ENCODE peak calls at places on chromosomes 7 and 10, in nine cellular contexts. One of them, this sample, is unnamed.

GRCh38 chr10:130000918-130001317 is 36.8 kb upstream of the EBF3 start:
- DNase-seq in iPS-NIHi11: no peak
- DNase-seq in AG09309: no peak
- DNase-seq in GM20000: no peak
- DNase-seq in WTC11: no peak
- DNase-seq in NCI-H2107: no peak
- DNase-seq in cardiac muscle cell: no peak
- DNase-seq in stimulated activated CD4-positive, alpha-beta T cell treated with anti-CD3 and anti-CD28 coated beads, Interleukin-2, amount 100 ng/mL, for 24 hours: no peak
- DNase-seq in T-cell: no peak
- DNase-seq in this sample: no peak

GRCh38 chr10:133315847-133316246 is 7.1 kb downstream of the ZNF511 start:
- DNase-seq in iPS-NIHi11: no peak
- DNase-seq in AG09309: no peak
- DNase-seq in GM20000: no peak
- DNase-seq in WTC11: no peak
- DNase-seq in NCI-H2107: no peak
- DNase-seq in cardiac muscle cell: no peak
- DNase-seq in stimulated activated CD4-positive, alpha-beta T cell treated with anti-CD3 and anti-CD28 coated beads, Interleukin-2, amount 100 ng/mL, for 24 hours: no peak
- DNase-seq in T-cell: no peak
- DNase-seq in this sample: no peak

GRCh38 chr7:69845721-69846495 is 247.6 kb downstream of the AUTS2 start:
- DNase-seq in iPS-NIHi11: no peak
- DNase-seq in AG09309: no peak
- DNase-seq in GM20000: no peak
- DNase-seq in WTC11: no peak
- DNase-seq in NCI-H2107: no peak
- DNase-seq in cardiac muscle cell: no peak
- DNase-seq in stimulated activated CD4-positive, alpha-beta T cell treated with anti-CD3 and anti-CD28 coated beads, Interleukin-2, amount 100 ng/mL, for 24 hours: no peak
- DNase-seq in T-cell: no peak
- DNase-seq in this sample: no peak

GRCh38 chr7:27188666-27189559 is 3.9 kb upstream of the HOXA11 start:
- DNase-seq in iPS-NIHi11: peak
- DNase-seq in AG09309: no peak
- DNase-seq in GM20000: no peak
- DNase-seq in WTC11: peak
- DNase-seq in NCI-H2107: no peak
- DNase-seq in cardiac muscle cell: peak
- DNase-seq in stimulated activated CD4-positive, alpha-beta T cell treated with anti-CD3 and anti-CD28 coated beads, Interleukin-2, amount 100 ng/mL, for 24 hours: no peak
- DNase-seq in T-cell: peak
- DNase-seq in this sample: peak

GRCh38 chr7:41508755-41509154 is 194.1 kb downstream of the INHBA start:
- DNase-seq in iPS-NIHi11: no peak
- DNase-seq in AG09309: no peak
- DNase-seq in GM20000: no peak
- DNase-seq in WTC11: no peak
- DNase-seq in NCI-H2107: no peak
- DNase-seq in cardiac muscle cell: no peak
- DNase-seq in stimulated activated CD4-positive, alpha-beta T cell treated with anti-CD3 and anti-CD28 coated beads, Interleukin-2, amount 100 ng/mL, for 24 hours: no peak
- DNase-seq in T-cell: no peak
- DNase-seq in this sample: no peak

GRCh38 chr7:651032-651728 is 75.3 kb upstream of the DNAAF5 start:
- DNase-seq in iPS-NIHi11: no peak
- DNase-seq in AG09309: no peak
- DNase-seq in GM20000: no peak
- DNase-seq in WTC11: no peak
- DNase-seq in NCI-H2107: no peak
- DNase-seq in cardiac muscle cell: no peak
- DNase-seq in stimulated activated CD4-positive, alpha-beta T cell treated with anti-CD3 and anti-CD28 coated beads, Interleukin-2, amount 100 ng/mL, for 24 hours: peak
- DNase-seq in T-cell: no peak
- DNase-seq in this sample: no peak

GRCh38 chr7:86926732-86927131 is 132.7 kb downstream of the ELAPOR2 start:
- DNase-seq in iPS-NIHi11: peak
- DNase-seq in AG09309: peak
- DNase-seq in GM20000: peak
- DNase-seq in WTC11: peak
- DNase-seq in NCI-H2107: peak
- DNase-seq in cardiac muscle cell: peak
- DNase-seq in stimulated activated CD4-positive, alpha-beta T cell treated with anti-CD3 and anti-CD28 coated beads, Interleukin-2, amount 100 ng/mL, for 24 hours: no peak
- DNase-seq in T-cell: peak
- DNase-seq in this sample: no peak

GRCh38 chr10:126331101-126331500 is 57.2 kb downstream of the ADAM12 start:
- DNase-seq in iPS-NIHi11: no peak
- DNase-seq in AG09309: peak
- DNase-seq in GM20000: no peak
- DNase-seq in WTC11: no peak
- DNase-seq in NCI-H2107: no peak
- DNase-seq in cardiac muscle cell: no peak
- DNase-seq in stimulated activated CD4-positive, alpha-beta T cell treated with anti-CD3 and anti-CD28 coated beads, Interleukin-2, amount 100 ng/mL, for 24 hours: no peak
- DNase-seq in T-cell: no peak
- DNase-seq in this sample: no peak

GRCh38 chr10:52314822-52315552 is 906 bp downstream of the DKK1 start:
- DNase-seq in iPS-NIHi11: peak
- DNase-seq in AG09309: no peak
- DNase-seq in GM20000: no peak
- DNase-seq in WTC11: peak
- DNase-seq in NCI-H2107: no peak
- DNase-seq in cardiac muscle cell: peak
- DNase-seq in stimulated activated CD4-positive, alpha-beta T cell treated with anti-CD3 and anti-CD28 coated beads, Interleukin-2, amount 100 ng/mL, for 24 hours: no peak
- DNase-seq in T-cell: no peak
- DNase-seq in this sample: no peak

GRCh38 chr10:21732067-21732772 is 198.2 kb downstream of the MLLT10 start:
- DNase-seq in iPS-NIHi11: peak
- DNase-seq in AG09309: peak
- DNase-seq in GM20000: peak
- DNase-seq in WTC11: peak
- DNase-seq in NCI-H2107: no peak
- DNase-seq in cardiac muscle cell: peak
- DNase-seq in stimulated activated CD4-positive, alpha-beta T cell treated with anti-CD3 and anti-CD28 coated beads, Interleukin-2, amount 100 ng/mL, for 24 hours: peak
- DNase-seq in T-cell: peak
- DNase-seq in this sample: peak

GRCh38 chr7:79495544-79496272 is 42.2 kb upstream of the MAGI2 start:
- DNase-seq in iPS-NIHi11: no peak
- DNase-seq in AG09309: no peak
- DNase-seq in GM20000: no peak
- DNase-seq in WTC11: no peak
- DNase-seq in NCI-H2107: no peak
- DNase-seq in cardiac muscle cell: peak
- DNase-seq in stimulated activated CD4-positive, alpha-beta T cell treated with anti-CD3 and anti-CD28 coated beads, Interleukin-2, amount 100 ng/mL, for 24 hours: no peak
- DNase-seq in T-cell: no peak
- DNase-seq in this sample: no peak

GRCh38 chr7:31948041-31948440 is 122.2 kb downstream of the PDE1C start:
- DNase-seq in iPS-NIHi11: no peak
- DNase-seq in AG09309: peak
- DNase-seq in GM20000: no peak
- DNase-seq in WTC11: no peak
- DNase-seq in NCI-H2107: no peak
- DNase-seq in cardiac muscle cell: peak
- DNase-seq in stimulated activated CD4-positive, alpha-beta T cell treated with anti-CD3 and anti-CD28 coated beads, Interleukin-2, amount 100 ng/mL, for 24 hours: no peak
- DNase-seq in T-cell: no peak
- DNase-seq in this sample: no peak

GRCh38 chr10:17795807-17796596 is 13.1 kb upstream of the MRC1 start:
- DNase-seq in iPS-NIHi11: no peak
- DNase-seq in AG09309: no peak
- DNase-seq in GM20000: no peak
- DNase-seq in WTC11: no peak
- DNase-seq in NCI-H2107: no peak
- DNase-seq in cardiac muscle cell: no peak
- DNase-seq in stimulated activated CD4-positive, alpha-beta T cell treated with anti-CD3 and anti-CD28 coated beads, Interleukin-2, amount 100 ng/mL, for 24 hours: no peak
- DNase-seq in T-cell: no peak
- DNase-seq in this sample: no peak

GRCh38 chr7:19707240-19707639 is 1.6 kb downstream of the POLR1F start:
- DNase-seq in iPS-NIHi11: no peak
- DNase-seq in AG09309: no peak
- DNase-seq in GM20000: no peak
- DNase-seq in WTC11: no peak
- DNase-seq in NCI-H2107: no peak
- DNase-seq in cardiac muscle cell: peak
- DNase-seq in stimulated activated CD4-positive, alpha-beta T cell treated with anti-CD3 and anti-CD28 coated beads, Interleukin-2, amount 100 ng/mL, for 24 hours: no peak
- DNase-seq in T-cell: no peak
- DNase-seq in this sample: no peak

GRCh38 chr7:7385421-7385820 is 150.3 kb downstream of the COL28A1 start:
- DNase-seq in iPS-NIHi11: no peak
- DNase-seq in AG09309: no peak
- DNase-seq in GM20000: no peak
- DNase-seq in WTC11: no peak
- DNase-seq in NCI-H2107: no peak
- DNase-seq in cardiac muscle cell: no peak
- DNase-seq in stimulated activated CD4-positive, alpha-beta T cell treated with anti-CD3 and anti-CD28 coated beads, Interleukin-2, amount 100 ng/mL, for 24 hours: no peak
- DNase-seq in T-cell: no peak
- DNase-seq in this sample: no peak

GRCh38 chr10:23912884-23913401 is 296.0 kb upstream of the KIAA1217 start:
- DNase-seq in iPS-NIHi11: no peak
- DNase-seq in AG09309: no peak
- DNase-seq in GM20000: no peak
- DNase-seq in WTC11: no peak
- DNase-seq in NCI-H2107: no peak
- DNase-seq in cardiac muscle cell: no peak
- DNase-seq in stimulated activated CD4-positive, alpha-beta T cell treated with anti-CD3 and anti-CD28 coated beads, Interleukin-2, amount 100 ng/mL, for 24 hours: no peak
- DNase-seq in T-cell: no peak
- DNase-seq in this sample: no peak

GRCh38 chr7:2007526-2007925 is 225.2 kb downstream of the MAD1L1 start:
- DNase-seq in iPS-NIHi11: no peak
- DNase-seq in AG09309: no peak
- DNase-seq in GM20000: no peak
- DNase-seq in WTC11: peak
- DNase-seq in NCI-H2107: no peak
- DNase-seq in cardiac muscle cell: no peak
- DNase-seq in stimulated activated CD4-positive, alpha-beta T cell treated with anti-CD3 and anti-CD28 coated beads, Interleukin-2, amount 100 ng/mL, for 24 hours: no peak
- DNase-seq in T-cell: no peak
- DNase-seq in this sample: no peak

GRCh38 chr10:51010977-51011376 is 63.3 kb upstream of the PRKG1 start:
- DNase-seq in iPS-NIHi11: peak
- DNase-seq in AG09309: no peak
- DNase-seq in GM20000: peak
- DNase-seq in WTC11: no peak
- DNase-seq in NCI-H2107: no peak
- DNase-seq in cardiac muscle cell: peak
- DNase-seq in stimulated activated CD4-positive, alpha-beta T cell treated with anti-CD3 and anti-CD28 coated beads, Interleukin-2, amount 100 ng/mL, for 24 hours: no peak
- DNase-seq in T-cell: no peak
- DNase-seq in this sample: no peak

GRCh38 chr10:37685741-37686683 is 171.4 kb downstream of the ZNF248 start:
- DNase-seq in iPS-NIHi11: no peak
- DNase-seq in AG09309: no peak
- DNase-seq in GM20000: no peak
- DNase-seq in WTC11: no peak
- DNase-seq in NCI-H2107: no peak
- DNase-seq in cardiac muscle cell: no peak
- DNase-seq in stimulated activated CD4-positive, alpha-beta T cell treated with anti-CD3 and anti-CD28 coated beads, Interleukin-2, amount 100 ng/mL, for 24 hours: no peak
- DNase-seq in T-cell: no peak
- DNase-seq in this sample: no peak

GRCh38 chr7:65250697-65251395 is 122.8 kb upstream of the ZNF92 start:
- DNase-seq in iPS-NIHi11: no peak
- DNase-seq in AG09309: no peak
- DNase-seq in GM20000: no peak
- DNase-seq in WTC11: no peak
- DNase-seq in NCI-H2107: peak
- DNase-seq in cardiac muscle cell: no peak
- DNase-seq in stimulated activated CD4-positive, alpha-beta T cell treated with anti-CD3 and anti-CD28 coated beads, Interleukin-2, amount 100 ng/mL, for 24 hours: no peak
- DNase-seq in T-cell: no peak
- DNase-seq in this sample: no peak

GRCh38 chr7:738241-738640 is 11.2 kb upstream of the PRKAR1B start:
- DNase-seq in iPS-NIHi11: no peak
- DNase-seq in AG09309: no peak
- DNase-seq in GM20000: no peak
- DNase-seq in WTC11: no peak
- DNase-seq in NCI-H2107: no peak
- DNase-seq in cardiac muscle cell: no peak
- DNase-seq in stimulated activated CD4-positive, alpha-beta T cell treated with anti-CD3 and anti-CD28 coated beads, Interleukin-2, amount 100 ng/mL, for 24 hours: no peak
- DNase-seq in T-cell: no peak
- DNase-seq in this sample: no peak

GRCh38 chr7:7731732-7732131 is 13.3 kb upstream of the RPA3 start:
- DNase-seq in iPS-NIHi11: no peak
- DNase-seq in AG09309: no peak
- DNase-seq in GM20000: no peak
- DNase-seq in WTC11: no peak
- DNase-seq in NCI-H2107: no peak
- DNase-seq in cardiac muscle cell: no peak
- DNase-seq in stimulated activated CD4-positive, alpha-beta T cell treated with anti-CD3 and anti-CD28 coated beads, Interleukin-2, amount 100 ng/mL, for 24 hours: no peak
- DNase-seq in T-cell: no peak
- DNase-seq in this sample: no peak

GRCh38 chr10:100101526-100102076 is 19.9 kb upstream of the CPN1 start:
- DNase-seq in iPS-NIHi11: no peak
- DNase-seq in AG09309: no peak
- DNase-seq in GM20000: no peak
- DNase-seq in WTC11: no peak
- DNase-seq in NCI-H2107: no peak
- DNase-seq in cardiac muscle cell: no peak
- DNase-seq in stimulated activated CD4-positive, alpha-beta T cell treated with anti-CD3 and anti-CD28 coated beads, Interleukin-2, amount 100 ng/mL, for 24 hours: no peak
- DNase-seq in T-cell: no peak
- DNase-seq in this sample: no peak

GRCh38 chr7:78607099-78607498 is 808.5 kb downstream of the PHTF2 start:
- DNase-seq in iPS-NIHi11: peak
- DNase-seq in AG09309: no peak
- DNase-seq in GM20000: no peak
- DNase-seq in WTC11: peak
- DNase-seq in NCI-H2107: no peak
- DNase-seq in cardiac muscle cell: no peak
- DNase-seq in stimulated activated CD4-positive, alpha-beta T cell treated with anti-CD3 and anti-CD28 coated beads, Interleukin-2, amount 100 ng/mL, for 24 hours: no peak
- DNase-seq in T-cell: no peak
- DNase-seq in this sample: no peak

GRCh38 chr10:814536-815302 is 116.8 kb downstream of the LARP4B start:
- DNase-seq in iPS-NIHi11: no peak
- DNase-seq in AG09309: no peak
- DNase-seq in GM20000: no peak
- DNase-seq in WTC11: no peak
- DNase-seq in NCI-H2107: no peak
- DNase-seq in cardiac muscle cell: no peak
- DNase-seq in stimulated activated CD4-positive, alpha-beta T cell treated with anti-CD3 and anti-CD28 coated beads, Interleukin-2, amount 100 ng/mL, for 24 hours: no peak
- DNase-seq in T-cell: no peak
- DNase-seq in this sample: no peak

GRCh38 chr10:71608863-71609768 is 110.5 kb downstream of the C10orf105 start:
- DNase-seq in iPS-NIHi11: peak
- DNase-seq in AG09309: no peak
- DNase-seq in GM20000: peak
- DNase-seq in WTC11: peak
- DNase-seq in NCI-H2107: peak
- DNase-seq in cardiac muscle cell: peak
- DNase-seq in stimulated activated CD4-positive, alpha-beta T cell treated with anti-CD3 and anti-CD28 coated beads, Interleukin-2, amount 100 ng/mL, for 24 hours: peak
- DNase-seq in T-cell: peak
- DNase-seq in this sample: peak

GRCh38 chr10:126334272-126334671 is 54.0 kb downstream of the ADAM12 start:
- DNase-seq in iPS-NIHi11: no peak
- DNase-seq in AG09309: no peak
- DNase-seq in GM20000: no peak
- DNase-seq in WTC11: no peak
- DNase-seq in NCI-H2107: no peak
- DNase-seq in cardiac muscle cell: no peak
- DNase-seq in stimulated activated CD4-positive, alpha-beta T cell treated with anti-CD3 and anti-CD28 coated beads, Interleukin-2, amount 100 ng/mL, for 24 hours: no peak
- DNase-seq in T-cell: no peak
- DNase-seq in this sample: no peak

GRCh38 chr7:124779194-124779593 is 13.6 kb upstream of the GPR37 start:
- DNase-seq in iPS-NIHi11: no peak
- DNase-seq in AG09309: no peak
- DNase-seq in GM20000: no peak
- DNase-seq in WTC11: no peak
- DNase-seq in NCI-H2107: peak
- DNase-seq in cardiac muscle cell: no peak
- DNase-seq in stimulated activated CD4-positive, alpha-beta T cell treated with anti-CD3 and anti-CD28 coated beads, Interleukin-2, amount 100 ng/mL, for 24 hours: no peak
- DNase-seq in T-cell: no peak
- DNase-seq in this sample: no peak

GRCh38 chr7:37371755-37372154 is 76.9 kb downstream of the ELMO1 start:
- DNase-seq in iPS-NIHi11: peak
- DNase-seq in AG09309: no peak
- DNase-seq in GM20000: no peak
- DNase-seq in WTC11: no peak
- DNase-seq in NCI-H2107: no peak
- DNase-seq in cardiac muscle cell: no peak
- DNase-seq in stimulated activated CD4-positive, alpha-beta T cell treated with anti-CD3 and anti-CD28 coated beads, Interleukin-2, amount 100 ng/mL, for 24 hours: no peak
- DNase-seq in T-cell: no peak
- DNase-seq in this sample: no peak

GRCh38 chr10:57430376-57430775 is 837.3 kb downstream of the IPMK start:
- DNase-seq in iPS-NIHi11: no peak
- DNase-seq in AG09309: no peak
- DNase-seq in GM20000: no peak
- DNase-seq in WTC11: no peak
- DNase-seq in NCI-H2107: no peak
- DNase-seq in cardiac muscle cell: no peak
- DNase-seq in stimulated activated CD4-positive, alpha-beta T cell treated with anti-CD3 and anti-CD28 coated beads, Interleukin-2, amount 100 ng/mL, for 24 hours: no peak
- DNase-seq in T-cell: no peak
- DNase-seq in this sample: no peak

GRCh38 chr10:5663692-5664427 is 2.5 kb downstream of the ASB13 start:
- DNase-seq in iPS-NIHi11: no peak
- DNase-seq in AG09309: no peak
- DNase-seq in GM20000: no peak
- DNase-seq in WTC11: peak
- DNase-seq in NCI-H2107: no peak
- DNase-seq in cardiac muscle cell: no peak
- DNase-seq in stimulated activated CD4-positive, alpha-beta T cell treated with anti-CD3 and anti-CD28 coated beads, Interleukin-2, amount 100 ng/mL, for 24 hours: no peak
- DNase-seq in T-cell: no peak
- DNase-seq in this sample: no peak